ENCODE peak calls at places on chromosome 16, in nine cellular contexts. One of them, this sample, is unnamed.

GRCh38 chr16:66426112-66427035 is 721 bp upstream of the BEAN1 start:
- DNase-seq in ELR: peak
- DNase-seq in hippocampal formation: no peak
- DNase-seq in WTC11: no peak
- DNase-seq in GM03348: no peak
- DNase-seq in dorsolateral prefrontal cortex: no peak
- DNase-seq in A549: no peak
- DNase-seq in B cell: peak
- DNase-seq in CD4-positive, CD25-positive, alpha-beta regulatory T cell: no peak
- DNase-seq in this sample: no peak

GRCh38 chr16:9258423-9259051 is 167.1 kb downstream of the HAPSTR1 start:
- DNase-seq in dorsolateral prefrontal cortex: peak
- DNase-seq in A549: peak
- DNase-seq in WTC11: peak
- DNase-seq in hippocampal formation: peak
- DNase-seq in CD4-positive, CD25-positive, alpha-beta regulatory T cell: no peak
- DNase-seq in B cell: peak
- DNase-seq in ELR: peak
- DNase-seq in GM03348: peak
- DNase-seq in this sample: peak

GRCh38 chr16:81324808-81325207 is 10.0 kb downstream of the GAN start:
- DNase-seq in A549: no peak
- DNase-seq in CD4-positive, CD25-positive, alpha-beta regulatory T cell: no peak
- DNase-seq in ELR: peak
- DNase-seq in GM03348: peak
- DNase-seq in dorsolateral prefrontal cortex: no peak
- DNase-seq in WTC11: no peak
- DNase-seq in B cell: no peak
- DNase-seq in hippocampal formation: no peak
- DNase-seq in this sample: no peak

GRCh38 chr16:71746442-71747046 is 22.0 kb upstream of the PHLPP2 start:
- DNase-seq in ELR: peak
- DNase-seq in GM03348: peak
- DNase-seq in CD4-positive, CD25-positive, alpha-beta regulatory T cell: peak
- DNase-seq in B cell: peak
- DNase-seq in A549: peak
- DNase-seq in WTC11: no peak
- DNase-seq in dorsolateral prefrontal cortex: no peak
- DNase-seq in hippocampal formation: no peak
- DNase-seq in this sample: peak

GRCh38 chr16:71883193-71883848 is 661 bp downstream of the ZNF821 start:
- DNase-seq in CD4-positive, CD25-positive, alpha-beta regulatory T cell: peak
- DNase-seq in ELR: peak
- DNase-seq in dorsolateral prefrontal cortex: no peak
- DNase-seq in GM03348: no peak
- DNase-seq in hippocampal formation: peak
- DNase-seq in WTC11: peak
- DNase-seq in A549: peak
- DNase-seq in B cell: peak
- DNase-seq in this sample: peak

GRCh38 chr16:85750827-85751641 is at the start of gene C16orf74:
- DNase-seq in GM03348: peak
- DNase-seq in WTC11: peak
- DNase-seq in A549: peak
- DNase-seq in B cell: peak
- DNase-seq in CD4-positive, CD25-positive, alpha-beta regulatory T cell: no peak
- DNase-seq in dorsolateral prefrontal cortex: no peak
- DNase-seq in hippocampal formation: no peak
- DNase-seq in ELR: peak
- DNase-seq in this sample: peak

GRCh38 chr16:79159650-79160049 is 440.9 kb downstream of the MAF start:
- DNase-seq in dorsolateral prefrontal cortex: no peak
- DNase-seq in A549: no peak
- DNase-seq in B cell: no peak
- DNase-seq in WTC11: no peak
- DNase-seq in hippocampal formation: no peak
- DNase-seq in CD4-positive, CD25-positive, alpha-beta regulatory T cell: no peak
- DNase-seq in GM03348: no peak
- DNase-seq in ELR: no peak
- DNase-seq in this sample: no peak

GRCh38 chr16:75250089-75250808 is 1.2 kb downstream of the BCAR1 start:
- DNase-seq in ELR: peak
- DNase-seq in WTC11: peak
- DNase-seq in B cell: no peak
- DNase-seq in A549: no peak
- DNase-seq in hippocampal formation: no peak
- DNase-seq in GM03348: peak
- DNase-seq in CD4-positive, CD25-positive, alpha-beta regulatory T cell: no peak
- DNase-seq in dorsolateral prefrontal cortex: no peak
- DNase-seq in this sample: no peak

GRCh38 chr16:82834156-82834758 is 207.5 kb downstream of the CDH13 start:
- DNase-seq in B cell: no peak
- DNase-seq in ELR: no peak
- DNase-seq in dorsolateral prefrontal cortex: no peak
- DNase-seq in hippocampal formation: no peak
- DNase-seq in CD4-positive, CD25-positive, alpha-beta regulatory T cell: no peak
- DNase-seq in GM03348: no peak
- DNase-seq in A549: no peak
- DNase-seq in WTC11: no peak
- DNase-seq in this sample: no peak

GRCh38 chr16:73043828-73044493 is 4.0 kb downstream of the ZFHX3 start:
- DNase-seq in GM03348: peak
- DNase-seq in CD4-positive, CD25-positive, alpha-beta regulatory T cell: no peak
- DNase-seq in ELR: no peak
- DNase-seq in hippocampal formation: no peak
- DNase-seq in dorsolateral prefrontal cortex: no peak
- DNase-seq in WTC11: no peak
- DNase-seq in B cell: no peak
- DNase-seq in A549: no peak
- DNase-seq in this sample: no peak

GRCh38 chr16:67674851-67675578 is 8.4 kb downstream of the C16orf86 start:
- DNase-seq in CD4-positive, CD25-positive, alpha-beta regulatory T cell: no peak
- DNase-seq in GM03348: no peak
- DNase-seq in ELR: no peak
- DNase-seq in WTC11: no peak
- DNase-seq in A549: no peak
- DNase-seq in hippocampal formation: no peak
- DNase-seq in dorsolateral prefrontal cortex: no peak
- DNase-seq in B cell: no peak
- DNase-seq in this sample: no peak

GRCh38 chr16:53752566-53752965 is 48.6 kb downstream of the FTO start:
- DNase-seq in WTC11: no peak
- DNase-seq in dorsolateral prefrontal cortex: no peak
- DNase-seq in A549: no peak
- DNase-seq in ELR: no peak
- DNase-seq in hippocampal formation: no peak
- DNase-seq in CD4-positive, CD25-positive, alpha-beta regulatory T cell: no peak
- DNase-seq in B cell: no peak
- DNase-seq in GM03348: peak
- DNase-seq in this sample: no peak

GRCh38 chr16:29810699-29811169 is 1.3 kb upstream of the PRRT2 start:
- DNase-seq in dorsolateral prefrontal cortex: no peak
- DNase-seq in WTC11: no peak
- DNase-seq in CD4-positive, CD25-positive, alpha-beta regulatory T cell: no peak
- DNase-seq in hippocampal formation: no peak
- DNase-seq in ELR: no peak
- DNase-seq in GM03348: no peak
- DNase-seq in B cell: no peak
- DNase-seq in A549: no peak
- DNase-seq in this sample: no peak

This sample was measured in MM.1S.